ENCODE peak calls at places on chromosomes 6 and 20, in nine cellular contexts. N is astrocyte of the cerebellum; G is endothelial cell; O is BJ; I is mesothelial cell of epicardium; H is A549; P is breast epithelium; X is CD4-positive, alpha-beta T cell; F is esophagus squamous epithelium. M is an unnamed sample.
A peak's percentile ranks its signal among the peaks of the same experiment; 100 is the strongest.

GRCh38 chr20:4063631-4064030 is 48.3 kb upstream of the RNF24 start:
- DNase-seq in I (no peak), P (no peak), X (no peak), O (no peak), F (no peak), N (no peak), G (no peak), H (no peak), M (no peak)

GRCh38 chr6:71402101-71402500 is 113.5 kb downstream of the OGFRL1 start:
- DNase-seq in P (no peak), G (no peak), O (no peak), F (no peak), I (no peak), X (no peak), H (no peak), N (no peak), M (no peak)

GRCh38 chr20:31788578-31788977 is 30.6 kb upstream of the MYLK2 start:
- DNase-seq in G (no peak), X (no peak), N (no peak), I (no peak), P (no peak), F (no peak), O (no peak), H (peak; percentile 20), M (no peak)

GRCh38 chr20:17469631-17470030 is 61.5 kb downstream of the BFSP1 start:
- DNase-seq in I (no peak), F (no peak), P (no peak), X (no peak), G (no peak), H (no peak), O (no peak), N (no peak), M (no peak)

GRCh38 chr6:20403766-20404640 is 2.3 kb downstream of the E2F3 start:
- DNase-seq in I (no peak), N (no peak), X (peak; percentile 44), P (no peak), G (no peak), O (no peak), H (peak; percentile 63), F (no peak), M (peak; percentile 53)

GRCh38 chr20:50694379-50695143 is 3.2 kb upstream of the RIPOR3 start:
- DNase-seq in P (no peak), F (no peak), X (no peak), N (no peak), O (no peak), H (no peak), I (no peak), G (no peak), M (no peak)

GRCh38 chr6:20789162-20789561 is 254.9 kb downstream of the CDKAL1 start:
- DNase-seq in F (no peak), G (no peak), H (peak; percentile 22), O (no peak), N (peak; percentile 28), P (no peak), X (no peak), I (no peak), M (no peak)

GRCh38 chr6:100454571-100455229 is 10.0 kb downstream of the SIM1 start:
- DNase-seq in P (no peak), O (no peak), X (no peak), G (no peak), F (no peak), I (no peak), N (no peak), H (no peak), M (no peak)

GRCh38 chr20:25233016-25233772 is 14.7 kb upstream of the PYGB start:
- DNase-seq in O (no peak), F (no peak), X (no peak), H (peak; percentile 95), G (no peak), I (no peak), P (peak; percentile 87), N (peak; percentile 83), M (no peak)

GRCh38 chr6:165557674-165558073 is 105.4 kb downstream of the PDE10A start:
- DNase-seq in N (no peak), X (no peak), P (no peak), O (no peak), G (no peak), I (no peak), F (no peak), H (no peak), M (no peak)

GRCh38 chr6:56353860-56354259 is 106.5 kb upstream of the COL21A1 start:
- DNase-seq in H (no peak), X (no peak), P (no peak), F (no peak), G (no peak), N (no peak), O (no peak), I (no peak), M (no peak)

GRCh38 chr20:34834459-34834893 is 9.0 kb upstream of the NCOA6 start:
- DNase-seq in H (peak; percentile 36), N (peak; percentile 20), X (no peak), F (no peak), O (no peak), I (no peak), G (no peak), P (no peak), M (peak; percentile 66)

GRCh38 chr20:57840066-57840465 is 130.3 kb upstream of the PMEPA1 start:
- DNase-seq in H (no peak), G (no peak), N (no peak), O (no peak), F (no peak), P (no peak), I (no peak), X (no peak), M (no peak)

GRCh38 chr6:150813993-150814359 is 51.5 kb upstream of the MTHFD1L start:
- DNase-seq in H (peak; percentile 58), O (no peak), N (peak; percentile 28), F (no peak), P (no peak), I (no peak), G (no peak), X (no peak), M (peak; percentile 62)

GRCh38 chr6:447381-448165 is 56.0 kb downstream of the IRF4 start:
- DNase-seq in G (no peak), N (no peak), F (no peak), P (no peak), H (no peak), O (no peak), X (no peak), I (no peak), M (no peak)

GRCh38 chr6:113184736-113185135 is 672.4 kb upstream of the MARCKS start:
- DNase-seq in G (no peak), X (no peak), N (no peak), H (no peak), P (no peak), O (no peak), F (no peak), I (no peak), M (no peak)

GRCh38 chr6:113185299-113185698 is 671.8 kb upstream of the MARCKS start:
- DNase-seq in I (no peak), G (no peak), X (no peak), N (no peak), P (no peak), H (no peak), O (no peak), F (no peak), M (no peak)

GRCh38 chr6:113184291-113184690 is 672.9 kb upstream of the MARCKS start:
- DNase-seq in N (peak; percentile 63), X (no peak), G (no peak), O (peak; percentile 92), P (no peak), F (no peak), H (peak; percentile 5), I (no peak), M (no peak)

GRCh38 chr6:113181164-113181563 is 676.0 kb upstream of the MARCKS start:
- DNase-seq in O (no peak), X (no peak), N (no peak), G (no peak), I (no peak), F (no peak), H (no peak), P (no peak), M (no peak)

GRCh38 chr6:113182370-113183141 is 674.6 kb upstream of the MARCKS start:
- DNase-seq in N (peak; percentile 42), G (no peak), O (peak; percentile 62), F (no peak), P (no peak), H (peak; percentile 6), I (no peak), X (no peak), M (no peak)
- TF ChIP-seq CTCF in N (no peak), G (no peak), O (no peak), F (no peak), P (no peak), H (no peak), I (no peak), X (no peak), M (no peak)

GRCh38 chr6:108903796-108904195 is 55.6 kb downstream of the ARMC2 start:
- DNase-seq in I (no peak), F (no peak), O (no peak), N (no peak), H (no peak), P (no peak), G (no peak), X (no peak), M (no peak)
- TF ChIP-seq CTCF in I (no peak), F (no peak), O (no peak), N (no peak), H (no peak), P (no peak), G (no peak), X (no peak), M (no peak)

GRCh38 chr20:32945710-32946221 is 58.5 kb downstream of the SUN5 start:
- DNase-seq in X (no peak), I (no peak), O (no peak), F (no peak), H (no peak), N (no peak), G (peak; percentile 31), P (no peak), M (no peak)

GRCh38 chr20:32941155-32941885 is 62.9 kb downstream of the SUN5 start:
- DNase-seq in O (no peak), N (no peak), F (no peak), H (no peak), X (no peak), G (no peak), I (no peak), P (no peak), M (no peak)

GRCh38 chr20:32943490-32944052 is 60.7 kb downstream of the SUN5 start:
- DNase-seq in G (no peak), N (no peak), H (no peak), O (no peak), P (no peak), F (no peak), I (no peak), X (no peak), M (no peak)

DNA sequence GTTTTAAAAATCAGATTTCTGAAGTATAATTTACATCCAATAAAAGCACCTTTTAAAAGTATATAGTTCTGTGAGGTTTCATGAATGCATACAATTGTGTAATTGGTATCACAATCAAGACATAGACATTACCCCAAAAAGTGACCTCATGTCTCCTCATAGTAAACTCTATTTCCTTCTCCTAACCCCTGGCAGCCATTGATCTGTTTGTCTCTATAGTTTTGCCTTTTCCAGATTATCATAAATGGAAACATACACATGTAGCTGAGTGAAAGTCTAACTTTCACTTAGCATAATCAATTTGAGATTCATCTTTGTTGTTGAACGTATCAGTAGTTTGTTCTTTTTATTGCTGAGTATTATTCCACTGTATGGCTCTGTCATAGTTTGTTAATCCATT is 57.6 kb downstream of the SUN5 start:
- DNase-seq in G (no peak), H (no peak), I (no peak), X (no peak), O (no peak), P (no peak), F (no peak), N (no peak), M (no peak)
- TF ChIP-seq CTCF in G (no peak), H (no peak), I (no peak), X (no peak), O (no peak), P (no peak), F (no peak), N (no peak), M (no peak)

GRCh38 chr6:168497381-168497780 is 56.4 kb downstream of the SMOC2 start:
- DNase-seq in O (no peak), N (no peak), H (no peak), G (no peak), P (no peak), I (no peak), X (no peak), F (no peak), M (no peak)
- TF ChIP-seq CTCF in O (no peak), N (no peak), H (no peak), G (no peak), P (no peak), I (no peak), X (no peak), F (no peak), M (no peak)